ENCODE peak calls at places on chromosomes 5 and 9, in eight cellular contexts. C, H, O, Z, B, U, I and G are unnamed samples.

GRCh38 chr5:31854181-31854624 is 215.3 kb downstream of the PDZD2 start:
- DNase-seq in C (no peak), H (no peak), O (no peak), Z (no peak), B (no peak), U (peak; percentile 13), I (peak; percentile 22), G (no peak)

GRCh38 chr9:13586726-13587392 is 307.4 kb upstream of the MPDZ start:
- DNase-seq in C (no peak), H (no peak), O (no peak), Z (no peak), B (no peak), U (no peak), I (no peak), G (no peak)

GRCh38 chr9:71819115-71819739 is 50.9 kb upstream of the CEMIP2 start:
- DNase-seq in C (no peak), H (peak; percentile 51), O (peak; percentile 45), Z (no peak), B (peak; percentile 10), U (peak; percentile 45), I (no peak), G (peak; percentile 15)

GRCh38 chr9:84002344-84002743 is 21.7 kb downstream of the RMI1 start:
- DNase-seq in C (no peak), H (no peak), O (no peak), Z (no peak), B (no peak), U (no peak), I (no peak), G (no peak)

GRCh38 chr9:16985559-16986348 is 115.3 kb upstream of the BNC2 start:
- DNase-seq in C (no peak), H (no peak), O (no peak), Z (no peak), B (no peak), U (no peak), I (no peak), G (no peak)

GRCh38 chr5:65197899-65198776 is 283.6 kb downstream of the ADAMTS6 start:
- DNase-seq in C (no peak), H (no peak), O (no peak), Z (no peak), B (no peak), U (no peak), I (no peak), G (no peak)

GRCh38 chr5:36041537-36041845 is 25.2 kb downstream of the UGT3A2 start:
- DNase-seq in C (no peak), H (no peak), O (no peak), Z (no peak), B (no peak), U (no peak), I (no peak), G (no peak)

GRCh38 chr9:14258840-14259239 is 55.1 kb downstream of the NFIB start:
- DNase-seq in C (no peak), H (no peak), O (no peak), Z (no peak), B (no peak), U (no peak), I (no peak), G (no peak)

GRCh38 chr5:134507495-134507894 is 18.0 kb upstream of the JADE2 start:
- DNase-seq in C (no peak), H (no peak), O (no peak), Z (peak; percentile 27), B (no peak), U (no peak), I (no peak), G (no peak)

GRCh38 chr5:109454726-109455505 is 45.1 kb upstream of the PJA2 start:
- DNase-seq in C (no peak), H (no peak), O (no peak), Z (no peak), B (no peak), U (no peak), I (no peak), G (no peak)

GRCh38 chr5:138033275-138033808 is 463 bp upstream of the FAM13B start:
- DNase-seq in C (no peak), H (no peak), O (no peak), Z (peak; percentile 64), B (no peak), U (no peak), I (no peak), G (no peak)

GRCh38 chr5:100790170-100790665 is 112.9 kb downstream of the ST8SIA4 start:
- DNase-seq in C (no peak), H (no peak), O (no peak), Z (no peak), B (no peak), U (no peak), I (no peak), G (peak; percentile 80)
- TF ChIP-seq CTCF in C (no peak), H (no peak), O (no peak), Z (no peak), B (peak; percentile 10), U (no peak), I (no peak), G (peak; percentile 38)

GRCh38 chr5:33438996-33439395 is 1.8 kb upstream of the TARS1 start:
- DNase-seq in C (no peak), H (no peak), O (no peak), Z (no peak), B (no peak), U (no peak), I (no peak), G (no peak)

GRCh38 chr5:33439905-33440481 is 772 bp upstream of the TARS1 start:
- DNase-seq in C (no peak), H (no peak), O (no peak), Z (no peak), B (no peak), U (no peak), I (no peak), G (no peak)

GRCh38 chr5:33441241-33441844 is 578 bp downstream of the TARS1 start:
- DNase-seq in C (no peak), H (peak; percentile 37), O (no peak), Z (no peak), B (peak; percentile 23), U (peak; percentile 13), I (peak; percentile 23), G (peak; percentile 88)

GRCh38 chr5:33444542-33444941 is 3.8 kb downstream of the TARS1 start:
- DNase-seq in C (no peak), H (no peak), O (no peak), Z (no peak), B (no peak), U (no peak), I (no peak), G (no peak)

DNA sequence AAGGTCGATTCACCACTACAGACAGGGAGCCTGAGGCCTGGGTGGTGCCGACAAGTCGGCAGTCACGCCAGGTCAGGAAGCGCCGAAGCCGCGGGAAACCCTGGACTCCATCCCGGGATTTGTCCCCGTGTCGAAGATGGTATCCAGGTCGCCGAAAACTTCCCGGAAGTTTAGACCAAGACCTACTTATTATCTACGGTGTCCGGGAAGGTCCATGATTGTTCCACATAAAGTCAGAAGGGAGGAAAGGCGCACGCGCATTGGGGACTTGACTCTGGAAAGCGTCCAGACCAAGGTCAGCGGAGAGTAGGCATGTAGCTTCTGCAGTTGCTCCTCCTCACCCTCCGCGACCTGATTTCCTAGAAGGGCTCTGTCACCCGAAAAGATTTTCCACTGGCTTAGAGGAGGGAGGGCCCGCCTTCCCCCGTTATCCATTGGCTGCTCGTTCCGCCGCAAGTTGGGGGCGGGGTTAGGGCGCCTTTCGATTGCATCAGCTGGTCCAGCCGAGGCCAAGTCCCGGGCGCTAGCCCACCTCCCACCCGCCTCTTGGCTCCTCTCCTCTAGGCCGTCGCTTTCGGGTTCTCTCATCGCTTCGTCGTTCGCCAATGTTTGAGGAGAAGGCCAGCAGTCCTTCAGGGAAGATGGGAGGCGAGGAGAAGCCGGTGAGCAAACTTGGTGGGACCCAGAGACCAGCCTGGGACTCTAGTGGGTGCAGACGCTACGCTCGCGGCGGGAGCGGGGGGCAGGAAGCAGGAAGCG is at the start of gene TARS1:
- DNase-seq in C (peak; percentile 98), H (peak; percentile 94), O (peak; percentile 96), Z (peak; percentile 100), B (peak; percentile 100), U (peak; percentile 99), I (peak; percentile 97), G (peak; percentile 100)
- TF ChIP-seq POLR2A in C (peak; percentile 83), H (peak; percentile 70), O (no peak), Z (peak; percentile 46), B (peak; percentile 46), U (peak; percentile 93), I (peak; percentile 88), G (peak; percentile 76)

GRCh38 chr5:176415240-176416122 is 858 bp downstream of the CLTB start:
- DNase-seq in C (no peak), H (peak; percentile 27), O (peak; percentile 41), Z (peak; percentile 80), B (no peak), U (peak; percentile 48), I (no peak), G (no peak)

GRCh38 chr5:176414704-176415103 is 1.6 kb downstream of the CLTB start:
- DNase-seq in C (no peak), H (no peak), O (no peak), Z (no peak), B (no peak), U (no peak), I (no peak), G (no peak)

GRCh38 chr5:176416123-176416924 is at the start of gene CLTB:
- DNase-seq in C (peak; percentile 97), H (peak; percentile 88), O (peak; percentile 96), Z (peak; percentile 90), B (peak; percentile 77), U (peak; percentile 92), I (peak; percentile 95), G (peak; percentile 88)

GRCh38 chr5:176418251-176418650 is 1.9 kb upstream of the CLTB start:
- DNase-seq in C (no peak), H (no peak), O (peak; percentile 41), Z (no peak), B (no peak), U (no peak), I (peak; percentile 43), G (no peak)

GRCh38 chr5:176416965-176417364 is 626 bp upstream of the CLTB start:
- DNase-seq in C (no peak), H (no peak), O (no peak), Z (no peak), B (no peak), U (no peak), I (no peak), G (no peak)
- H3K4me3 ChIP-seq in C (peak overlapping the region; percentile 100), H (no peak overlapping the region), O (peak overlapping the region; percentile 96), Z (peak overlapping the region; percentile 96), B (no peak overlapping the region), U (no peak overlapping the region), I (peak overlapping the region; percentile 89), G (peak overlapping the region; percentile 42)

GRCh38 chr9:124792976-124793594 is 16.2 kb downstream of the OLFML2A start:
- DNase-seq in C (peak; percentile 58), H (no peak), O (no peak), Z (no peak), B (no peak), U (peak; percentile 71), I (no peak), G (no peak)

GRCh38 chr9:124797343-124798103 is 20.6 kb downstream of the OLFML2A start:
- DNase-seq in C (no peak), H (no peak), O (peak; percentile 38), Z (no peak), B (no peak), U (peak; percentile 72), I (no peak), G (no peak)

GRCh38 chr9:124792257-124792975 is 15.5 kb downstream of the OLFML2A start:
- DNase-seq in C (peak; percentile 30), H (no peak), O (no peak), Z (no peak), B (no peak), U (peak; percentile 50), I (no peak), G (no peak)

GRCh38 chr9:124795881-124796415 is 19.0 kb downstream of the OLFML2A start:
- DNase-seq in C (peak; percentile 77), H (no peak), O (no peak), Z (no peak), B (no peak), U (no peak), I (no peak), G (no peak)

GRCh38 chr9:124794902-124795491 is 18.1 kb downstream of the OLFML2A start:
- DNase-seq in C (no peak), H (no peak), O (peak; percentile 48), Z (no peak), B (peak; percentile 51), U (peak; percentile 46), I (no peak), G (no peak)
- TF ChIP-seq CTCF in C (no peak), H (peak; percentile 44), O (no peak), Z (no peak), B (peak; percentile 96), U (peak; percentile 52), I (no peak), G (no peak)